ENCODE peak calls at places on chromosome X, in four cellular contexts. A is germinal center, M is dorsolateral prefrontal cortex, O is mucosa of gallbladder. P is an unnamed sample.

GRCh38 chrX:118677318-118677717 is 50.1 kb upstream of the IL13RA1 start:
- DNase-seq in A (no peak), M (no peak), O (no peak), P (no peak)

GRCh38 chrX:47558436-47558835 is 2.6 kb upstream of the ARAF start:
- DNase-seq in A (no peak), M (no peak), O (no peak), P (no peak)

GRCh38 chrX:72053508-72053907 is 78.2 kb downstream of the RTL5 start:
- DNase-seq in A (no peak), M (no peak), O (no peak), P (no peak)

GRCh38 chrX:7108995-7109634 is 38.4 kb upstream of the STS start:
- DNase-seq in A (no peak), M (no peak), O (no peak), P (no peak)

GRCh38 chrX:2614911-2615310 is 76.2 kb upstream of the CD99 start:
- DNase-seq in A (no peak), M (no peak), O (no peak), P (no peak)

GRCh38 chrX:153645921-153646481 is 1.0 kb upstream of the DUSP9 start:
- DNase-seq in A (no peak), M (no peak), O (no peak), P (no peak)

GRCh38 chrX:134020910-134021309 is 35.5 kb upstream of the GPC3 start:
- DNase-seq in A (no peak), M (no peak), O (no peak), P (no peak)

GRCh38 chrX:65652098-65652497 is 15.4 kb upstream of the MSN start:
- DNase-seq in A (no peak), M (no peak), O (no peak), P (no peak)

GRCh38 chrX:40108084-40108958 is 10.6 kb upstream of the BCOR start:
- DNase-seq in A (no peak), M (peak; percentile 41), O (peak; percentile 52), P (no peak)

GRCh38 chrX:13345037-13345436 is 25.2 kb upstream of the ATXN3L start:
- DNase-seq in A (peak; percentile 28), M (no peak), O (no peak), P (no peak)